ENCODE peak calls at places on chromosomes 1 and 21, in seven cellular contexts. One of them, this sample, is unnamed.

GRCh38 chr1:10943991-10944730 is 68.3 kb upstream of the TARDBP start:
- DNase-seq in H1: no peak
- DNase-seq in GM12878: no peak
- DNase-seq in HepG2: peak
- DNase-seq in A549: no peak
- DNase-seq in K562: no peak
- DNase-seq in IMR-90: no peak
- DNase-seq in this sample: peak

GRCh38 chr1:68229927-68230812 is 2.2 kb downstream of the WLS start:
- DNase-seq in H1: no peak
- DNase-seq in K562: no peak
- DNase-seq in GM12878: no peak
- DNase-seq in A549: no peak
- DNase-seq in IMR-90: peak
- DNase-seq in HepG2: no peak
- DNase-seq in this sample: no peak

GRCh38 chr1:93042134-93042821 is 36.8 kb upstream of the MTF2 start:
- DNase-seq in A549: no peak
- DNase-seq in HepG2: peak
- DNase-seq in IMR-90: no peak
- DNase-seq in K562: peak
- DNase-seq in H1: no peak
- DNase-seq in GM12878: peak
- DNase-seq in this sample: no peak

GRCh38 chr1:208209286-208209685 is 34.9 kb downstream of the PLXNA2 start:
- DNase-seq in HepG2: no peak
- DNase-seq in GM12878: no peak
- DNase-seq in H1: no peak
- DNase-seq in IMR-90: no peak
- DNase-seq in A549: no peak
- DNase-seq in K562: no peak
- DNase-seq in this sample: no peak

GRCh38 chr1:53918343-53918742 is 24.4 kb downstream of the DIO1 start:
- DNase-seq in H1: no peak
- DNase-seq in HepG2: no peak
- DNase-seq in K562: no peak
- DNase-seq in GM12878: no peak
- DNase-seq in IMR-90: no peak
- DNase-seq in A549: no peak
- DNase-seq in this sample: no peak

GRCh38 chr1:67832737-67833594 is at the start of gene GNG12:
- DNase-seq in GM12878: no peak
- DNase-seq in A549: peak
- DNase-seq in HepG2: no peak
- DNase-seq in K562: peak
- DNase-seq in IMR-90: peak
- DNase-seq in H1: peak
- DNase-seq in this sample: peak

GRCh38 chr1:90936731-90937130 is 85.1 kb downstream of the ZNF644 start:
- DNase-seq in H1: no peak
- DNase-seq in GM12878: no peak
- DNase-seq in A549: no peak
- DNase-seq in K562: no peak
- DNase-seq in IMR-90: no peak
- DNase-seq in HepG2: no peak
- DNase-seq in this sample: no peak

GRCh38 chr1:156696755-156697154 is 8.6 kb downstream of the CRABP2 start:
- DNase-seq in A549: no peak
- DNase-seq in K562: no peak
- DNase-seq in HepG2: no peak
- DNase-seq in IMR-90: no peak
- DNase-seq in H1: no peak
- DNase-seq in GM12878: no peak
- DNase-seq in this sample: no peak

GRCh38 chr1:65832296-65832695 is 39.6 kb downstream of the PDE4B start:
- DNase-seq in IMR-90: peak
- DNase-seq in H1: no peak
- DNase-seq in A549: no peak
- DNase-seq in GM12878: no peak
- DNase-seq in HepG2: no peak
- DNase-seq in K562: no peak
- DNase-seq in this sample: no peak

GRCh38 chr1:224623743-224624333 is 7.7 kb downstream of the CNIH3 start:
- DNase-seq in HepG2: no peak
- DNase-seq in K562: no peak
- DNase-seq in A549: no peak
- DNase-seq in H1: no peak
- DNase-seq in GM12878: peak
- DNase-seq in IMR-90: peak
- DNase-seq in this sample: no peak

GRCh38 chr1:25109527-25109926 is 122.8 kb downstream of the SYF2 start:
- DNase-seq in HepG2: no peak
- DNase-seq in IMR-90: no peak
- DNase-seq in GM12878: no peak
- DNase-seq in A549: no peak
- DNase-seq in K562: no peak
- DNase-seq in H1: no peak
- DNase-seq in this sample: no peak

GRCh38 chr1:105343317-105343716 is 1593.6 kb downstream of the AMY1C start:
- DNase-seq in A549: no peak
- DNase-seq in GM12878: no peak
- DNase-seq in K562: no peak
- DNase-seq in H1: no peak
- DNase-seq in IMR-90: no peak
- DNase-seq in HepG2: no peak
- DNase-seq in this sample: no peak

GRCh38 chr1:31760901-31761470 is 3.2 kb downstream of the ADGRB2 start:
- DNase-seq in IMR-90: peak
- DNase-seq in HepG2: peak
- DNase-seq in GM12878: no peak
- DNase-seq in H1: peak
- DNase-seq in A549: peak
- DNase-seq in K562: peak
- DNase-seq in this sample: peak

GRCh38 chr21:45465105-45465504 is 60.1 kb downstream of the COL18A1 start:
- DNase-seq in A549: no peak
- DNase-seq in K562: no peak
- DNase-seq in GM12878: no peak
- DNase-seq in HepG2: no peak
- DNase-seq in IMR-90: no peak
- DNase-seq in H1: no peak
- DNase-seq in this sample: no peak

GRCh38 chr1:167161242-167161641 is 59.4 kb upstream of the POU2F1 start:
- DNase-seq in HepG2: no peak
- DNase-seq in A549: no peak
- DNase-seq in GM12878: no peak
- DNase-seq in H1: no peak
- DNase-seq in K562: no peak
- DNase-seq in IMR-90: no peak
- DNase-seq in this sample: no peak

GRCh38 chr1:95012389-95012788 is 60.4 kb downstream of the ALG14 start:
- DNase-seq in HepG2: no peak
- DNase-seq in K562: no peak
- DNase-seq in GM12878: no peak
- DNase-seq in A549: no peak
- DNase-seq in H1: no peak
- DNase-seq in IMR-90: peak
- DNase-seq in this sample: no peak

GRCh38 chr1:100474838-100475237 is 63.1 kb upstream of the GPR88 start:
- DNase-seq in A549: no peak
- DNase-seq in IMR-90: peak
- DNase-seq in K562: no peak
- DNase-seq in GM12878: no peak
- DNase-seq in HepG2: no peak
- DNase-seq in H1: no peak
- DNase-seq in this sample: no peak

GRCh38 chr21:31273278-31273677 is 70.8 kb downstream of the TIAM1 start:
- DNase-seq in HepG2: no peak
- DNase-seq in IMR-90: no peak
- DNase-seq in H1: no peak
- DNase-seq in K562: no peak
- DNase-seq in A549: no peak
- DNase-seq in GM12878: no peak
- DNase-seq in this sample: no peak

DNA sequence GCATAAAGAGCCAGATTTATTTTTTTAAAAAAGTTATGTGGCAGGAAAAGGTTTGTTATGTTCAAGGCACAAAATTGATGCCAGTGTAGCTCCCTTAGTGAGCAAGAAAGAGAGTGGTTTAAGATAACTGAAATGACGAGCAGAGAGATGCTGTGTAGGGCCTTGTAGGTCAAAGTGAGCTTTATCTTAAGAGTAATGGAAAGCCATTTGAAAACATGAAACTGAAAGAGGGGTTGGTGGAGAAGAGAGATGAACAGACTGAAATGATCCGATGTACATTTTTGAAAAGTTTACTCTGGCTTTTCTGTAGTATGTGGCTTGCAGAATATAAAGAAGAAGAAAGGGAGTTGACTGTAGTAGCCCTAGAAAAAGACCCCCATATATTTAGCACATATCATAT is 383.6 kb downstream of the PLA2G4A start:
- DNase-seq in HepG2: no peak
- DNase-seq in IMR-90: no peak
- DNase-seq in K562: no peak
- DNase-seq in A549: no peak
- DNase-seq in GM12878: no peak
- DNase-seq in H1: no peak
- DNase-seq in this sample: no peak
- TF ChIP-seq RFX5 in HepG2: no peak
- TF ChIP-seq RFX5 in IMR-90: no peak
- TF ChIP-seq RFX5 in K562: no peak
- TF ChIP-seq RFX5 in A549: no peak
- TF ChIP-seq RFX5 in GM12878: no peak
- TF ChIP-seq RFX5 in H1: no peak
- TF ChIP-seq RFX5 in this sample: no peak

DNA sequence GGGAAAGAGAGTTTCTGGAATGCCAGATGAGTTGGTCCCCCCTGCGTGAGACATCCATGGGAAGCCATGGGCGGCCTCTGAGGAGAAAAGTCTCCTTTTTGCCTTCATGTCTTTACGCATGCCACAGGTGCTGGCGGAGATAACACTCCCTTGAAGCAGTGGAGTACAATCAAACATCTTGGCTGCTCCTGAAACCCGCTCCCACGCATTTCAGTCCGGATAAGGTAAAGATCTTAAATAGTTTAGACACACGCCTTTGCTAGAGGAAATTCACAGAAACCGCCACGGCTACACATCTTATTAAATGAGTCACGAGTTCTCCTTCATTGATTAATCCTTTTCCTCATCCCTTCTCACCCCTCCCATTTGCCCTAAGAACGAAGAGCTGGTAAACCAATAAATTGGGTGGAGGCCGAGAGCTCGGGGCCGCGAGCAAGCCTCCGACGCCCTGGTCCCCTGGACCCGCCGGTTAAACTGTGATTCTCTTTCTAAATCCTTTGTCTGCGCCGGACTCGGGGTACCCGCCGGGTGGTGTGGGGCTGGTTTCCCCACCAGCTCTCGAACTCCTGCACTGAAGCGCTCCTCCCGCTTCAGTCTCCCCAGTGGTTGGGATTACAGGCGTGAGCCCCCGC is 6.6 kb upstream of the ZNF669 start:
- DNase-seq in IMR-90: peak
- DNase-seq in HepG2: no peak
- DNase-seq in H1: no peak
- DNase-seq in A549: no peak
- DNase-seq in K562: peak
- DNase-seq in GM12878: no peak
- DNase-seq in this sample: no peak
- TF ChIP-seq RFX5 in IMR-90: no peak
- TF ChIP-seq RFX5 in HepG2: no peak
- TF ChIP-seq RFX5 in H1: no peak
- TF ChIP-seq RFX5 in A549: no peak
- TF ChIP-seq RFX5 in K562: no peak
- TF ChIP-seq RFX5 in GM12878: no peak
- TF ChIP-seq RFX5 in this sample: no peak

DNA sequence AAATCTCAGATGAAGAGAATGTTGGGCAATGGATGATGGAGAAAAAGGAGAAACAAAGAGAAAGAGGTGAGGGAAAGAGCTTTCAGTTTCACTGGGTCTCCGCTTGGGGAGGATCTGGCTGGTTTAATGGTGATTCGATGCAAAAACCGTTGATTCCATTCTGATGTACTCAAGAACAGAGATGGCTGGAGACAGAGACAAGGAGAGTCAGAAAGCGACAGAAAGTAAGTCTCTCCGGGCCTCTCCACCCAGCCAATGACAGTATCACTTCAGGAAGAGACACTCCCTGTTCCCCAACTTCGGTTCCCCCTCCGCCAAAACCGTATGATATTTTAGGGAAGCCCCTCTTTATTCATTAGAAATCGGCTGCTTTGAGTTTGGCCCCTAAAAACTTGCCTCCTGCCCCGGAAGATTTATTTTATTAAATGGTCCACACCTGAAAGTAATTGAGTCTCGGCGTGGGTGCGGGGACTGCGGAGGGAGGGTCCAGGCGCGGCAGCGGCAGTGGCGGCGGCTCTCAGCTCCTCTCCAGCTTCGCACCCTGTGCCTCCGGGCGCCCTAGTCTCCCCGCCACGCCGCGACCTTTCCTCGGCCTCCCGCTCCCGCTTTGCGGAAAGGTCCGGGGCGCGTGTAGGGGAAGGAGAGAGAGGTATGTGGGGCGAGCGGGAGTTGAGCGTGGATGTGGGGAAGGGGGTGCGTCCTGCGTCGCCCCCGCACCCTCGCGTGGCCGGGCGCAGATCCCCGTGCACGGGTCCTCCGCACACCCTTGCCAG is 13.2 kb upstream of the ALX3 start:
- DNase-seq in A549: no peak
- DNase-seq in GM12878: no peak
- DNase-seq in H1: no peak
- DNase-seq in K562: no peak
- DNase-seq in IMR-90: no peak
- DNase-seq in HepG2: no peak
- DNase-seq in this sample: no peak
- TF ChIP-seq RFX5 in A549: no peak
- TF ChIP-seq RFX5 in GM12878: no peak
- TF ChIP-seq RFX5 in H1: no peak
- TF ChIP-seq RFX5 in K562: no peak
- TF ChIP-seq RFX5 in IMR-90: no peak
- TF ChIP-seq RFX5 in HepG2: no peak
- TF ChIP-seq RFX5 in this sample: no peak

DNA sequence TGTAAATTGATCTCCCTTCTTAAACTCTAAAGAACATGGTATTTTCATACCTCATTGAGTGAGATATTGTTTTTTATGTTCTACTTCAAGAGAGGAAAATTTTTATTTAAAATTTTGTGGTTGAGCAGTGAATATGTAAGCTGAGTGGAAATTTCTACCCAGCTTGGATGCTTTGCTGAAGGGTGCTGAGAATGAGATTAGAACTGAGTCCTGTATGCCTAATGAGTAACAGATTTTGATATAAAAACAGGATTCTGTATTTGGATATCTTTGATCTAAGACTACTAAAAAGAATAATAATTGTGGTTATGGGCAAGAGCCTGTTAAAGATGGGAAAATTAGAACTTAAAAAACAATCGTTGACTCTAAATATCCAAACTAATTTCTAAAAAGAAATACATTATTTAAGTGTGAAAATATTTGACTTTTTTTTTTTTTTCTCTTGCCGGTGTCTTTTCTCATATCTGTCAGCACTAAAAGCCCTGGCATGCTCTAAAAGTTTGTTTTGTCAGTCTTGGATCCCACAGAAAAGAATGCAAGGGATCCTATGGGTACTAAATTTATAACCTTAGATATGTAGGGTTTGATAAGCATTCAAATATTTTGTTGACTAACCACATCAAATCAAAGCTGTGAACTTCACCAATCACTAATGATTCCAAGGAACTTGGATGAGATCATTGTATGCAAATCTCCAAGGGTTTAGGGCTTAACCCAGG is 652.3 kb downstream of the PTPRC start:
- DNase-seq in H1: no peak
- DNase-seq in A549: no peak
- DNase-seq in IMR-90: no peak
- DNase-seq in GM12878: no peak
- DNase-seq in K562: no peak
- DNase-seq in HepG2: no peak
- DNase-seq in this sample: peak
- TF ChIP-seq RFX5 in H1: no peak
- TF ChIP-seq RFX5 in A549: no peak
- TF ChIP-seq RFX5 in IMR-90: no peak
- TF ChIP-seq RFX5 in GM12878: no peak
- TF ChIP-seq RFX5 in K562: no peak
- TF ChIP-seq RFX5 in HepG2: no peak
- TF ChIP-seq RFX5 in this sample: no peak